ENCODE peak calls at places on chromosomes 6 and 20, in eight cellular contexts. One of them, this sample, is unnamed.

GRCh38 chr6:132209351-132209750 is 191.9 kb downstream of the MOXD1 start:
- DNase-seq in CMK: no peak
- DNase-seq in EL: peak
- DNase-seq in endothelial cell: no peak
- DNase-seq in NAMALWA: no peak
- DNase-seq in cardiac muscle cell: no peak
- DNase-seq in caudate nucleus: no peak
- DNase-seq in GM12865: no peak
- DNase-seq in this sample: no peak

GRCh38 chr6:110415297-110415916 is at the start of gene DDO:
- DNase-seq in CMK: no peak
- DNase-seq in EL: peak
- DNase-seq in endothelial cell: no peak
- DNase-seq in NAMALWA: no peak
- DNase-seq in cardiac muscle cell: peak
- DNase-seq in caudate nucleus: peak
- DNase-seq in GM12865: peak
- DNase-seq in this sample: no peak

GRCh38 chr6:150143521-150144293 is 863 bp downstream of the PPP1R14C start:
- DNase-seq in CMK: no peak
- DNase-seq in EL: no peak
- DNase-seq in endothelial cell: no peak
- DNase-seq in NAMALWA: no peak
- DNase-seq in cardiac muscle cell: peak
- DNase-seq in caudate nucleus: no peak
- DNase-seq in GM12865: no peak
- DNase-seq in this sample: no peak

GRCh38 chr6:12958052-12958706 is 241.6 kb downstream of the PHACTR1 start:
- DNase-seq in CMK: no peak
- DNase-seq in EL: peak
- DNase-seq in endothelial cell: no peak
- DNase-seq in NAMALWA: peak
- DNase-seq in cardiac muscle cell: no peak
- DNase-seq in caudate nucleus: no peak
- DNase-seq in GM12865: no peak
- DNase-seq in this sample: no peak

GRCh38 chr20:62320581-62321354 is 18.0 kb downstream of the ADRM1 start:
- DNase-seq in CMK: peak
- DNase-seq in EL: no peak
- DNase-seq in endothelial cell: no peak
- DNase-seq in NAMALWA: peak
- DNase-seq in cardiac muscle cell: no peak
- DNase-seq in caudate nucleus: no peak
- DNase-seq in GM12865: peak
- DNase-seq in this sample: no peak

GRCh38 chr20:42701948-42702347 is 487.8 kb downstream of the PTPRT start:
- DNase-seq in CMK: no peak
- DNase-seq in EL: no peak
- DNase-seq in endothelial cell: no peak
- DNase-seq in NAMALWA: no peak
- DNase-seq in cardiac muscle cell: no peak
- DNase-seq in caudate nucleus: no peak
- DNase-seq in GM12865: no peak
- DNase-seq in this sample: no peak

GRCh38 chr6:9140181-9140580 is 704.8 kb upstream of the SLC35B3 start:
- DNase-seq in CMK: no peak
- DNase-seq in EL: no peak
- DNase-seq in endothelial cell: no peak
- DNase-seq in NAMALWA: no peak
- DNase-seq in cardiac muscle cell: no peak
- DNase-seq in caudate nucleus: no peak
- DNase-seq in GM12865: no peak
- DNase-seq in this sample: no peak

GRCh38 chr20:36792422-36792821 is 18.9 kb upstream of the DSN1 start:
- DNase-seq in CMK: no peak
- DNase-seq in EL: peak
- DNase-seq in endothelial cell: peak
- DNase-seq in NAMALWA: peak
- DNase-seq in cardiac muscle cell: peak
- DNase-seq in caudate nucleus: no peak
- DNase-seq in GM12865: peak
- DNase-seq in this sample: no peak

GRCh38 chr20:7348253-7348652 is 580.8 kb downstream of the BMP2 start:
- DNase-seq in CMK: no peak
- DNase-seq in EL: no peak
- DNase-seq in endothelial cell: no peak
- DNase-seq in NAMALWA: no peak
- DNase-seq in cardiac muscle cell: no peak
- DNase-seq in caudate nucleus: no peak
- DNase-seq in GM12865: no peak
- DNase-seq in this sample: no peak

GRCh38 chr6:113433506-113433991 is 423.6 kb upstream of the MARCKS start:
- DNase-seq in CMK: no peak
- DNase-seq in EL: peak
- DNase-seq in endothelial cell: no peak
- DNase-seq in NAMALWA: no peak
- DNase-seq in cardiac muscle cell: no peak
- DNase-seq in caudate nucleus: no peak
- DNase-seq in GM12865: no peak
- DNase-seq in this sample: no peak